ENCODE peak calls at places on chromosome 18, in six cellular contexts. H, S, R, V, X and T are unnamed samples.

GRCh38 chr18:66872277-66872676 is 268.4 kb upstream of the CDH19 start:
- DNase-seq in H (no peak), S (peak), R (no peak), V (no peak), X (no peak), T (peak)

GRCh38 chr18:23213200-23213599 is 77.9 kb downstream of the CABLES1 start:
- DNase-seq in H (no peak), S (no peak), R (no peak), V (no peak), X (no peak), T (no peak)

GRCh38 chr18:70334728-70335329 is 46.0 kb downstream of the SOCS6 start:
- DNase-seq in H (no peak), S (no peak), R (no peak), V (no peak), X (no peak), T (peak)

GRCh38 chr18:72107647-72108046 is 436.5 kb downstream of the CBLN2 start:
- DNase-seq in H (no peak), S (peak), R (no peak), V (no peak), X (no peak), T (peak)

GRCh38 chr18:2173464-2173863 is 397.8 kb downstream of the METTL4 start:
- DNase-seq in H (no peak), S (peak), R (no peak), V (no peak), X (peak), T (peak)

GRCh38 chr18:37565138-37565984 is at the start of gene CELF4:
- DNase-seq in H (no peak), S (peak), R (no peak), V (no peak), X (no peak), T (no peak)

GRCh38 chr18:8847066-8847755 is 141.9 kb downstream of the MTCL1 start:
- DNase-seq in H (no peak), S (peak), R (no peak), V (no peak), X (no peak), T (peak)

GRCh38 chr18:11021477-11021876 is 127.9 kb downstream of the PIEZO2 start:
- DNase-seq in H (no peak), S (no peak), R (no peak), V (no peak), X (no peak), T (no peak)

GRCh38 chr18:39134255-39134654 is 1568.7 kb upstream of the CELF4 start:
- DNase-seq in H (no peak), S (no peak), R (no peak), V (no peak), X (no peak), T (no peak)

GRCh38 chr18:59917422-59917821 is 17.6 kb downstream of the PMAIP1 start:
- DNase-seq in H (no peak), S (no peak), R (no peak), V (peak), X (peak), T (peak)

GRCh38 chr18:48951448-48952286 is 902 bp upstream of the SMAD7 start:
- DNase-seq in H (peak), S (peak), R (peak), V (peak), X (peak), T (peak)

GRCh38 chr18:46324556-46324955 is 220.4 kb downstream of the HAUS1 start:
- DNase-seq in H (no peak), S (peak), R (no peak), V (no peak), X (peak), T (peak)

GRCh38 chr18:23532848-23533247 is 29.5 kb downstream of the RMC1 start:
- DNase-seq in H (no peak), S (no peak), R (no peak), V (no peak), X (no peak), T (no peak)

GRCh38 chr18:79818036-79818435 is 20.3 kb downstream of the KCNG2 start:
- DNase-seq in H (no peak), S (no peak), R (no peak), V (peak), X (no peak), T (peak)

GRCh38 chr18:10685484-10685883 is 159.7 kb downstream of the NAPG start:
- DNase-seq in H (no peak), S (no peak), R (no peak), V (no peak), X (no peak), T (no peak)

GRCh38 chr18:71951021-71951420 is 593.1 kb downstream of the CBLN2 start:
- DNase-seq in H (no peak), S (no peak), R (no peak), V (no peak), X (no peak), T (no peak)

GRCh38 chr18:54215069-54215468 is 9.4 kb downstream of the MBD2 start:
- DNase-seq in H (no peak), S (peak), R (no peak), V (no peak), X (no peak), T (no peak)

GRCh38 chr18:74256190-74256589 is 35.6 kb downstream of the CYB5A start:
- DNase-seq in H (no peak), S (no peak), R (no peak), V (no peak), X (no peak), T (no peak)

GRCh38 chr18:21682276-21683051 is 22.1 kb downstream of the ABHD3 start:
- DNase-seq in H (no peak), S (peak), R (no peak), V (peak), X (peak), T (no peak)

GRCh38 chr18:74496508-74497307 is 545 bp downstream of the CNDP2 start:
- DNase-seq in H (peak), S (peak), R (peak), V (peak), X (peak), T (peak)

GRCh38 chr18:24054130-24054529 is 39.6 kb downstream of the TTC39C start:
- DNase-seq in H (no peak), S (peak), R (no peak), V (no peak), X (no peak), T (no peak)

GRCh38 chr18:22052405-22053105 is 116.8 kb upstream of the GATA6 start:
- DNase-seq in H (no peak), S (no peak), R (no peak), V (no peak), X (no peak), T (no peak)

GRCh38 chr18:57677289-57678211 is 55.9 kb upstream of the NARS1 start:
- DNase-seq in H (no peak), S (no peak), R (no peak), V (no peak), X (no peak), T (no peak)

GRCh38 chr18:58438984-58439311 is 189.9 kb downstream of the ALPK2 start:
- DNase-seq in H (no peak), S (no peak), R (no peak), V (no peak), X (no peak), T (no peak)

GRCh38 chr18:34159691-34160185 is 65.0 kb downstream of the NOL4 start:
- DNase-seq in H (no peak), S (no peak), R (no peak), V (no peak), X (no peak), T (no peak)

GRCh38 chr18:5294618-5295230 is 802 bp downstream of the ZBTB14 start:
- DNase-seq in H (peak), S (peak), R (peak), V (peak), X (peak), T (peak)

GRCh38 chr18:46632401-46633089 is 24.5 kb downstream of the LOXHD1 start:
- DNase-seq in H (no peak), S (no peak), R (no peak), V (no peak), X (no peak), T (peak)

GRCh38 chr18:75554112-75554511 is 126.6 kb upstream of the SMIM21 start:
- DNase-seq in H (no peak), S (no peak), R (no peak), V (no peak), X (no peak), T (no peak)

GRCh38 chr18:67661555-67661954 is 145.0 kb upstream of the DSEL start:
- DNase-seq in H (no peak), S (no peak), R (no peak), V (no peak), X (no peak), T (no peak)